ENCODE peak calls at places on chromosome 3, in five cellular contexts. G is GM12878, P is K562, D is HepG2, A is H1. X is an unnamed sample.

GRCh38 chr3:74009961-74010859 is 385.5 kb upstream of the PDZRN3 start:
- DNase-seq in D (no peak), G (no peak), A (no peak), P (no peak), X (no peak)

GRCh38 chr3:12662593-12663310 is 1.2 kb downstream of the RAF1 start:
- DNase-seq in P (peak), D (no peak), G (no peak), A (no peak), X (no peak)

GRCh38 chr3:106792716-106793115 is 584.5 kb upstream of the CCDC54 start:
- DNase-seq in D (no peak), G (no peak), P (no peak), A (no peak), X (no peak)

GRCh38 chr3:99730870-99731269 is 86.8 kb upstream of the CMSS1 start:
- DNase-seq in A (no peak), P (no peak), G (no peak), D (no peak), X (no peak)

GRCh38 chr3:14959358-14959943 is 12.1 kb downstream of the NR2C2 start:
- DNase-seq in A (no peak), D (no peak), P (peak), G (no peak), X (no peak)

GRCh38 chr3:114799789-114800188 is 347.3 kb downstream of the ZBTB20 start:
- DNase-seq in D (no peak), P (no peak), A (no peak), G (no peak), X (no peak)

GRCh38 chr3:125436921-125437320 is 61.8 kb upstream of the ZNF148 start:
- DNase-seq in D (no peak), G (no peak), P (no peak), A (no peak), X (no peak)

GRCh38 chr3:86923071-86923476 is 67.9 kb downstream of the VGLL3 start:
- DNase-seq in D (no peak), P (no peak), G (no peak), A (no peak), X (no peak)

GRCh38 chr3:22245122-22245521 is 494.1 kb upstream of the ZNF385D start:
- DNase-seq in D (no peak), P (no peak), G (no peak), A (no peak), X (no peak)

GRCh38 chr3:158470944-158471638 is 99.9 kb upstream of the MLF1 start:
- DNase-seq in D (no peak), G (no peak), P (peak), A (no peak), X (no peak)

GRCh38 chr3:57582470-57583168 is 14.5 kb downstream of the ARF4 start:
- DNase-seq in D (no peak), G (no peak), P (no peak), A (peak), X (peak)

GRCh38 chr3:128501431-128501830 is 8.4 kb upstream of the GATA2 start:
- DNase-seq in D (no peak), P (no peak), A (no peak), G (no peak), X (no peak)

GRCh38 chr3:138972941-138973340 is 25.9 kb downstream of the FOXL2NB start:
- DNase-seq in A (no peak), D (no peak), P (no peak), G (no peak), X (no peak)

GRCh38 chr3:188486126-188486525 is 332.2 kb downstream of the LPP start:
- DNase-seq in G (no peak), A (no peak), D (no peak), P (no peak), X (no peak)

GRCh38 chr3:112472676-112473075 is 26.6 kb downstream of the BTLA start:
- DNase-seq in D (no peak), A (no peak), P (no peak), G (no peak), X (no peak)

GRCh38 chr3:158935846-158936245 is 134.0 kb downstream of the MFSD1 start:
- DNase-seq in D (no peak), A (no peak), P (no peak), G (no peak), X (no peak)

GRCh38 chr3:122577409-122578028 is at the start of gene PARP15:
- DNase-seq in P (no peak), D (no peak), A (peak), G (no peak), X (no peak)

GRCh38 chr3:36905545-36905944 is 39.3 kb downstream of the TRANK1 start:
- DNase-seq in A (no peak), P (peak), D (no peak), G (no peak), X (no peak)

GRCh38 chr3:194596906-194597305 is 36.3 kb downstream of the TMEM44 start:
- DNase-seq in G (no peak), D (no peak), P (no peak), A (no peak), X (no peak)

GRCh38 chr3:149376728-149377407 is 581 bp downstream of the TM4SF1 start:
- DNase-seq in D (no peak), G (no peak), P (no peak), A (no peak), X (no peak)

GRCh38 chr3:132803889-132804288 is 81.7 kb upstream of the NPHP3 start:
- DNase-seq in D (no peak), A (peak), P (peak), G (no peak), X (no peak)
- TF ChIP-seq YY1 in D (no peak), A (no peak), P (no peak), G (no peak), X (no peak)

DNA sequence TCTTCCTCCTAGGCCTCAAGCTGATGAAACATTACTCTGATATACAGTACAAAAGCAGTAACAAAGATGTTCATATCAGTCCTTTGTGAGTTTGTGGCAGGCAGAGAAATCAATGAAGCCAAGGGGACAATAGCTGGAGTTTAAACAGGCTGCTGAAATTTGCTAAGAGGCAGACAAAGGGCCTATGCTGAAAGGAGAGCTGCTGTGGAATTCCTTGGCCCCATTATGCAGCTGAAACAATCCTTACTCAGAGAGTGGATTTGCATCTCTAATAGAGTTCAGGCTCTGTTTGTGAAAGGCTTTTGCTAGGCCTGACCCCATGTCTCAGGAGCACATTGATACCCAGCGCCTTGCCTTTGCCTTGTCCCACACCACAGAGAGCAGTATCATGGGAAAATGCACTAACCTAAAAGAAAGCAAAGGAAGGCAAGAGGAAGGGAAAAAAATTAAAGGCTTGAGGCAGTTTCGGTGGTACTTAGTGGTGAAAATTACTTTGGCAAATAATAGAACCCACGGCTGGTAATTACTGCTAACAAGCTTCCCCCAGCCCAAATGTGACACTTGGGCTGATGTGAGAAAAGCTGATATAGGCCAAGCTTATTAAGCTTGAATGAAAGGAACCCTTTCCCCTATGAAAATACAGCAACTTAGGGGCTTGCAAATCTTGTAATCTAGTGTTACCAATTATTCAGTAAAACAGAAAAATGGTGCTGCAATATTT is 195.0 kb upstream of the EPHA3 start:
- DNase-seq in D (no peak), A (peak), P (no peak), G (no peak), X (no peak)
- H2AFZ ChIP-seq in D (no peak), A (peak), P (no peak), G (no peak), X (no peak)

GRCh38 chr3:33100229-33100628 is 3.3 kb upstream of the GLB1 start:
- DNase-seq in D (no peak), P (peak), G (no peak), A (no peak), X (no peak)

GRCh38 chr3:33105341-33105943 is 8.4 kb upstream of the CRTAP start:
- DNase-seq in P (no peak), G (no peak), A (no peak), D (no peak), X (no peak)

GRCh38 chr3:33103034-33103433 is 6.1 kb upstream of the GLB1 start:
- DNase-seq in A (no peak), D (no peak), G (no peak), P (no peak), X (no peak)

GRCh38 chr3:33103480-33103879 is 6.5 kb upstream of the GLB1 start:
- DNase-seq in A (no peak), P (no peak), G (no peak), D (no peak), X (no peak)

GRCh38 chr3:33104803-33105202 is 7.9 kb upstream of the GLB1 start:
- DNase-seq in D (no peak), P (no peak), A (no peak), G (no peak), X (no peak)
- TF ChIP-seq CEBPB in D (no peak), P (no peak), A (no peak), G (no peak), X (no peak)

DNA sequence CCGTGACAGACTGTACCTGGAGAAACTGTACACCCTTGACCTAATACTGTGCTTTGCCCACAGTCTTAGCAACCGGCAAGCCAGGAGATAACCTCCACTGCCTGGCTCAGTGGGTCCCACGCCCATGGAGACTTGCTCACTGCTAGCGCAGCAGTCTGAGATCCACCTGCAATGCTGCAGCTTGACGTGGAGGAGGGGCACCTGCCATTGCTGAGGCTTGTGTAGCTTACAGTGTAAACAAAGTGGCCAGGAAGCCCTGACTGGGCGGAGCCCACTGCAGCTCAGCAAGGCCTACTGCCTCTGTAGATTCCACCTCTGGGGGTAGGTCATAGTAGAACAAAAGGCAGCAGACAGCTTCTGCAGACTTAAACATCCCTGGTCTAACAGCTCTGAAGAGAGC is 189.3 kb downstream of the EDEM1 start:
- DNase-seq in G (no peak), P (no peak), D (peak), A (peak), X (no peak)
- TF ChIP-seq YY1 in G (no peak), P (no peak), D (peak), A (no peak), X (no peak)